ENCODE peak calls at places on chromosomes 12 and 14, in five cellular contexts. F, Y, E, Q and X are unnamed samples.

GRCh38 chr14:61185534-61185933 is 95.6 kb downstream of the TMEM30B start:
- DNase-seq in F (no peak), Y (no peak), E (no peak), Q (no peak), X (no peak)

GRCh38 chr14:26856832-26857508 is 259.1 kb upstream of the NOVA1 start:
- DNase-seq in F (no peak), Y (no peak), E (no peak), Q (no peak), X (no peak)

GRCh38 chr14:86672071-86672470 is 1142.1 kb downstream of the FLRT2 start:
- DNase-seq in F (no peak), Y (no peak), E (no peak), Q (no peak), X (no peak)

GRCh38 chr12:114294303-114294685 is 111.7 kb downstream of the TBX5 start:
- DNase-seq in F (no peak), Y (no peak), E (no peak), Q (no peak), X (no peak)

GRCh38 chr14:69539631-69540410 is 34.9 kb downstream of the CCDC177 start:
- DNase-seq in F (peak), Y (peak), E (no peak), Q (no peak), X (no peak)

GRCh38 chr14:73878436-73878835 is 8.2 kb upstream of the ZNF410 start:
- DNase-seq in F (no peak), Y (no peak), E (no peak), Q (no peak), X (no peak)

GRCh38 chr14:69263771-69264170 is 3.8 kb downstream of the GALNT16 start:
- DNase-seq in F (no peak), Y (no peak), E (no peak), Q (no peak), X (no peak)

GRCh38 chr14:94342334-94342934 is 19.3 kb upstream of the SERPINA6 start:
- DNase-seq in F (peak), Y (peak), E (peak), Q (peak), X (no peak)

GRCh38 chr14:71532349-71532748 is 399.9 kb upstream of the RGS6 start:
- DNase-seq in F (no peak), Y (no peak), E (no peak), Q (no peak), X (no peak)

GRCh38 chr14:68247867-68248266 is 428.3 kb downstream of the RAD51B start:
- DNase-seq in F (no peak), Y (no peak), E (no peak), Q (no peak), X (no peak)

GRCh38 chr12:13228579-13228978 is 32.1 kb downstream of the EMP1 start:
- DNase-seq in F (no peak), Y (no peak), E (no peak), Q (no peak), X (no peak)

GRCh38 chr12:114311966-114312365 is 94.0 kb downstream of the TBX5 start:
- DNase-seq in F (no peak), Y (no peak), E (no peak), Q (no peak), X (no peak)

GRCh38 chr14:101405931-101406330 is 155.4 kb upstream of the DIO3 start:
- DNase-seq in F (no peak), Y (no peak), E (no peak), Q (no peak), X (no peak)

GRCh38 chr14:68564236-68564825 is 228.5 kb downstream of the ZFP36L1 start:
- DNase-seq in F (no peak), Y (no peak), E (no peak), Q (no peak), X (no peak)

GRCh38 chr12:22409071-22409951 is 74.8 kb upstream of the ST8SIA1 start:
- DNase-seq in F (no peak), Y (no peak), E (no peak), Q (peak), X (no peak)

GRCh38 chr14:61381589-61381988 is 60.2 kb downstream of the PRKCH start:
- DNase-seq in F (peak), Y (no peak), E (no peak), Q (peak), X (no peak)

GRCh38 chr12:123905319-123905925 is 67.2 kb downstream of the CCDC92 start:
- DNase-seq in F (peak), Y (peak), E (peak), Q (peak), X (peak)

GRCh38 chr14:32565256-32565655 is 236.2 kb downstream of the AKAP6 start:
- DNase-seq in F (no peak), Y (no peak), E (no peak), Q (no peak), X (no peak)

GRCh38 chr12:94718114-94718513 is 67.8 kb upstream of the TMCC3 start:
- DNase-seq in F (no peak), Y (no peak), E (peak), Q (peak), X (peak)

GRCh38 chr12:21766403-21766802 is 8.1 kb downstream of the KCNJ8 start:
- DNase-seq in F (no peak), Y (no peak), E (no peak), Q (no peak), X (no peak)

GRCh38 chr12:33006106-33006505 is 109.5 kb upstream of the PKP2 start:
- DNase-seq in F (no peak), Y (no peak), E (no peak), Q (no peak), X (no peak)

GRCh38 chr14:74239848-74240793 is 872 bp downstream of the VSX2 start:
- DNase-seq in F (no peak), Y (no peak), E (no peak), Q (no peak), X (no peak)

GRCh38 chr12:113263431-113263963 is 42.2 kb downstream of the TPCN1 start:
- DNase-seq in F (no peak), Y (no peak), E (no peak), Q (no peak), X (no peak)

GRCh38 chr12:2692156-2692555 is 102.6 kb upstream of the FKBP4 start:
- DNase-seq in F (no peak), Y (no peak), E (no peak), Q (no peak), X (no peak)

GRCh38 chr12:11673666-11674464 is 24.4 kb downstream of the ETV6 start:
- DNase-seq in F (no peak), Y (no peak), E (no peak), Q (no peak), X (no peak)

GRCh38 chr12:126667340-126667739 is 1599.6 kb upstream of the TMEM132C start:
- DNase-seq in F (no peak), Y (no peak), E (peak), Q (no peak), X (no peak)

GRCh38 chr14:33432407-33433023 is 493.8 kb downstream of the NPAS3 start:
- DNase-seq in F (no peak), Y (no peak), E (no peak), Q (no peak), X (peak)

GRCh38 chr12:131785763-131786330 is 42.3 kb upstream of the MMP17 start:
- DNase-seq in F (no peak), Y (no peak), E (no peak), Q (no peak), X (no peak)

GRCh38 chr12:43333650-43334043 is 218.4 kb downstream of the ADAMTS20 start:
- DNase-seq in F (no peak), Y (no peak), E (no peak), Q (no peak), X (no peak)

GRCh38 chr12:43332977-43333649 is 218.9 kb downstream of the ADAMTS20 start:
- DNase-seq in F (no peak), Y (no peak), E (no peak), Q (no peak), X (no peak)

GRCh38 chr12:43337571-43338497 is 214.2 kb downstream of the ADAMTS20 start:
- DNase-seq in F (no peak), Y (no peak), E (no peak), Q (no peak), X (no peak)

GRCh38 chr12:43338848-43339526 is 213.0 kb downstream of the ADAMTS20 start:
- DNase-seq in F (no peak), Y (no peak), E (peak), Q (peak), X (no peak)

GRCh38 chr12:43336962-43337555 is 214.9 kb downstream of the ADAMTS20 start:
- DNase-seq in F (no peak), Y (no peak), E (no peak), Q (peak), X (peak)
- TF ChIP-seq CTCF in F (peak), Y (no peak), E (peak), Q (peak), X (peak)

DNA sequence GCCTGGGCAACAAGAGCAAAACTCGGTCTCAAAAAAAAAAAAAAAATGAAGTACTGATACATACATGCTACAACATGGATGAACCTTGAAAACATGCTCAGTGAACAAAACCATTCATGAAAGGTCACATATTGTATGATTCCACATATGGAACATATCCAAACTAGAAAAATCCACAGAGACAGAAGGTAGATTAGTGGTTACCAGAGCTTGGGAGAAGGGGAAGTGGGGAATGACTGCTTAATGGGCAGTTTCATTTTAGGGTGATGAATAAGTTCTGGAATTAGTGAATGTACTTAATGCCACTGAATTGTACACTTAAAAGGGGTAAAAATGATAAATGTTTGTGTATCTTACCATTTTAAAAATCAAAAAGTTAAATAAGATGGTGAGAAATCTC is 2.7 kb downstream of the ITGB7 start:
- DNase-seq in F (no peak), Y (no peak), E (no peak), Q (no peak), X (no peak)
- TF ChIP-seq CTCF in F (no peak), Y (no peak), E (no peak), Q (no peak), X (no peak)

DNA sequence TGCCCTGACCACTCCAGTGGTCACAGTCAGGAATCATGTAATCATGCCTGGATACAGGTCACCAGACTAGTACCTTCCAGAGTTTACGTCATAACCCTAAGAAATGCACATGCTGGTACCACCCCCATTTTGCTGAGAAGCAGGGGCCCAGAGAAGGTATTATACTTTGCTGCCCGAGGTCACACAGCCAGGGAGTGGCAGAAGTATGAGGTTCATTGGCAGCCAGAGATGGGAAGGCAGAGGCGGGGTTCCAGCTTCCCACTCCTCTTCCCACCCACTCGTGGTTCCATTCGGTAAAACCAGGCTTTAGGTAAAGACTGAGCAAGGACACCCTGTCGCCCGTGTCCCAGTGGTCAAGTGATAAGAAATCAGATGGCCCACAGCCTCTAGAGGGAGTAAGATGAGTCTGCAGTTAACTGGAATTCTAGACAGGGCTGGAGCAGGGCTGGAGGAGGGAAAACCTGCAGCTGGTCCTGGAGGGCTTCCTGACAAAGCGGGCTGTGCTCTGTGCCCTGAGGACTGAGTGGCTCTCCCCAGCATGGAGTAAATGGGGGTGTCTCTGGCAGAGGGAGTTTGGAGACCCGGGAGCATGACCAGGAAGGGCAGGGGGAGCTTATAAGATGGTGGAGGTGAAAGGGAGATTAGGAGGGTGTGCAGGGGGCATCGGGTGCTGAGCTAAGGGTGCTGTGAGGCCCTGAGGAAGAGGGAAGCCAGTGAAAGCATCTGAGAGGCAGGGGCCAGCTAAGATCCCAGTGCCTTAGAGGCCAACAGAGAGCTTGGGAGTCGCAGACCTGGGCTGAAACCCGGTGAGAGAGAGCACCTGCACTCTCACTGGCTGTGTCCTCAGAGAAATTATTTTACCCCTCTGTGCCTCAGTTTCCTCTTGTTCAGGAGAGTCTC is 5.7 kb downstream of the FAM222A start:
- DNase-seq in F (no peak), Y (no peak), E (no peak), Q (no peak), X (no peak)
- TF ChIP-seq CTCF in F (no peak), Y (no peak), E (peak), Q (no peak), X (peak)

GRCh38 chr14:57319636-57320035 is 50.9 kb downstream of the AP5M1 start:
- DNase-seq in F (no peak), Y (no peak), E (no peak), Q (no peak), X (no peak)

GRCh38 chr14:57314690-57315089 is 45.9 kb downstream of the AP5M1 start:
- DNase-seq in F (no peak), Y (no peak), E (no peak), Q (no peak), X (no peak)

GRCh38 chr14:57317248-57317833 is 48.6 kb downstream of the AP5M1 start:
- DNase-seq in F (peak), Y (peak), E (peak), Q (peak), X (peak)
- TF ChIP-seq CTCF in F (peak), Y (peak), E (peak), Q (peak), X (peak)

GRCh38 chr12:89417246-89417977 is 65.1 kb upstream of the DUSP6 start:
- DNase-seq in F (no peak), Y (no peak), E (peak), Q (no peak), X (no peak)

GRCh38 chr12:89424846-89425245 is 72.5 kb upstream of the DUSP6 start:
- DNase-seq in F (no peak), Y (no peak), E (no peak), Q (no peak), X (no peak)

GRCh38 chr12:89424394-89424793 is 72.1 kb upstream of the DUSP6 start:
- DNase-seq in F (no peak), Y (no peak), E (no peak), Q (no peak), X (no peak)

GRCh38 chr12:89418228-89418910 is 66.1 kb upstream of the DUSP6 start:
- DNase-seq in F (no peak), Y (no peak), E (no peak), Q (no peak), X (no peak)

DNA sequence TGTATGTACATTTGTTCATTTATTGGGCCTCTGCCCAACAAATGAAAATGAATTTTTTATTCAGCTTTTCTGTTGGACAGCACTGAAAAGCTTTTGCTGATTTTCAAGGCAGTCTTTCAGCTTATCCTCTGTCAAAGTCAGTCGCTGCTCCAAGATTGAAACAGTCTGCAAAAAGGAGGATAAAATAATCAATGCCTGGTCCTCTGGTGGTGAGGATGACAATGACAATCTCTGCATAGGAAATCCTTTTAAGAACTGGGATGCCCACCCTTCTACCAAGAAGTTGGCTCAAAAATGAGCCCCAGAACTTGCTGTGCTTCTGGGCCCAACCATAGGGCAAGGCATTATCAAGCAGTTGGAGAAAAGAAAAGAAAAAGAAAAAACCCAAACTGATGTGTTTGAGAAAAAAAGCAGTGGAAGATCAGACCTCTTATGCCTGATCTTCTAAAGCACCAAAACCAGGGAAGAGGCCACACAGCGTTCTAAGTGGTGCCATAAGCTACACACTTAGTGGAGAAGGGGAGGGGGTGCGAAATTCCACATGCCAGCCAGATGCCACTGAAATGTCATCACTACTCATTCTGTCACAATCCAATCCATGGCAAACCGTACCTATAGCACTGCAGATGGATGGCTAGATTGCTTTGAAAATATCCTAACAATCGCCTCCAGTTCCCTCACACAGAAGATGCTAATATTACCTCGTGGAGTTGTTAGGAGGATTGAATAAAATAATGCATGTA is 69.0 kb upstream of the DUSP6 start:
- DNase-seq in F (no peak), Y (no peak), E (no peak), Q (no peak), X (no peak)
- TF ChIP-seq CTCF in F (peak), Y (peak), E (peak), Q (no peak), X (peak)

DNA sequence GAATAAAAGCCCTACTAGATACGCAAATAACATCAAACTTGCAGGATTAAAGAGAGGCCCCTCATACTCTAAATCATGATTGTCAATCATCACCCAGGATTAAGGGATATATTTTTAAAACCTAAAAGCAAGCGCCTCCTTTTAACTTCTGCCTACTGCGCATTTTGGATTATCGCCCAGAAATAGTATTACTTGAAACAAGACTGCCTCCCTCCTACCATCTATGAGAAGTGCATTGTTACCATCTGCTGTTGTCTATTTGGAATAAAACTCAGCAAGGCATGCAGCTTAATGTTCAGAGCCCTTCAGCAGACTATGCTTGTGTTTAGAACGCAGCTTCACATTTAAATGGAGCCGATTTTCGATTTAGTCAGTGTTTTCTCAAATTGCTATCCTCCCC is 79.6 kb downstream of the EXOC5 start:
- DNase-seq in F (no peak), Y (no peak), E (peak), Q (no peak), X (no peak)
- TF ChIP-seq CTCF in F (no peak), Y (no peak), E (no peak), Q (no peak), X (no peak)

DNA sequence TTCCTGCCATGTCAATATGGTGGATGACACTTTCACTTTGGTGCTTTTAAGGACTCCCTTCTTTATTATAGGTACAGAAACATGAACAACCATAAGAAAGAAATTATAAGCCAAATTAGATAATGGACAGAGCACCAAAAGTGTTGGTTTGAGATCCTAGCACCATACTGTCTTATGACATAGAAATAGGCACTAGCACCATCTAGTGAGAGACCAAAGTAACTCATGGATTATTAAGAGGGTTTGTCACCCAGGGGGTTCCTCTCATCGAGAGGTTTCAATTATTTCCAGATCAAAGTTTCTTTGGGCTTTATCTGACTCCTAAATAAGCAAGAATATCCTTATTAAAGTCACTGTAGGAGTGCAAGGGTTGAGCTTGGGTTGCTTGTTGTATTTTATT is 153.0 kb upstream of the DIO2 start:
- DNase-seq in F (no peak), Y (no peak), E (no peak), Q (peak), X (peak)
- TF ChIP-seq CTCF in F (no peak), Y (no peak), E (peak), Q (no peak), X (peak)